ENCODE peak calls at places on chromosomes 1 and 21, in six cellular contexts. V is HT-29, E is HT1080, Q is osteocyte, S is brain microvascular endothelial cell, M is amygdala. O is an unnamed sample.
A peak's percentile ranks its signal among the peaks of the same experiment; 100 is the strongest.

GRCh38 chr1:112312315-112312714 is 83.7 kb upstream of the CTTNBP2NL start:
- DNase-seq in M (no peak), S (no peak), Q (no peak), V (no peak), E (no peak), O (no peak)

GRCh38 chr1:170707959-170708666 is 44.2 kb downstream of the PRRX1 start:
- DNase-seq in S (peak; percentile 95), E (peak; percentile 99), Q (no peak), M (no peak), V (peak; percentile 28), O (peak; percentile 59)

GRCh38 chr1:158830904-158831507 is at the start of gene MNDA:
- DNase-seq in V (no peak), S (no peak), E (no peak), Q (no peak), M (no peak), O (no peak)

GRCh38 chr1:86430376-86430775 is 6.4 kb downstream of the CLCA2 start:
- DNase-seq in M (no peak), Q (no peak), V (peak; percentile 47), S (no peak), E (no peak), O (peak; percentile 11)

GRCh38 chr1:109832935-109833334 is 69.2 kb upstream of the EPS8L3 start:
- DNase-seq in Q (no peak), V (no peak), M (no peak), S (no peak), E (no peak), O (no peak)

GRCh38 chr1:61797045-61797755 is 54.9 kb downstream of the PATJ start:
- DNase-seq in Q (no peak), V (no peak), E (peak; percentile 34), S (peak; percentile 9), M (no peak), O (no peak)

GRCh38 chr21:44406953-44407352 is 48.4 kb upstream of the LRRC3 start:
- DNase-seq in M (no peak), E (no peak), S (no peak), V (no peak), Q (peak; percentile 34), O (no peak)

GRCh38 chr1:67809887-67810286 is 23.4 kb downstream of the GNG12 start:
- DNase-seq in V (no peak), Q (no peak), S (no peak), E (no peak), M (no peak), O (no peak)

O was measured in Calu3.